ENCODE peak calls at places on chromosomes 12 and 14, in nine cellular contexts. H is thyroid gland; K is ureter; P is T-cell; Q is stimulated activated effector memory CD8-positive, alpha-beta T cell treated with anti-CD3 and anti-CD28 coated beads, Interleukin-12 subunit alpha, Interleukin-12 subunit beta, amount 100 ng/mL, for 72 hours; G is skeletal muscle cell; U is activated T-cell treated with anti-CD3 and anti-CD28 coated beads for 48 hours; V is right atrium auricular region; R is HCEC 1CT. F is an unnamed sample.

GRCh38 chr12:46887870-46888269 is 62.1 kb upstream of the SLC38A4 start:
- DNase-seq in H (no peak), K (no peak), P (no peak), Q (no peak), G (no peak), U (no peak), V (no peak), R (no peak), F (no peak)

GRCh38 chr14:63650336-63650952 is 8.8 kb upstream of the WDR89 start:
- DNase-seq in H (peak), K (no peak), P (peak), Q (peak), G (no peak), U (peak), V (no peak), R (no peak), F (no peak)

GRCh38 chr12:89162704-89163261 is 189.5 kb downstream of the DUSP6 start:
- DNase-seq in H (peak), K (peak), P (no peak), Q (peak), G (peak), U (peak), V (peak), R (peak), F (peak)

GRCh38 chr14:54487771-54488170 is 1.0 kb downstream of the GMFB start:
- DNase-seq in H (no peak), K (no peak), P (no peak), Q (no peak), G (no peak), U (no peak), V (no peak), R (peak), F (peak)

GRCh38 chr12:127485528-127485927 is 781.4 kb upstream of the TMEM132C start:
- DNase-seq in H (no peak), K (peak), P (no peak), Q (no peak), G (peak), U (peak), V (no peak), R (peak), F (peak)

GRCh38 chr12:32107376-32108267 is 975 bp downstream of the BICD1 start:
- DNase-seq in H (peak), K (no peak), P (no peak), Q (no peak), G (no peak), U (peak), V (no peak), R (peak), F (peak)

GRCh38 chr12:99257672-99258071 is 389.9 kb upstream of the GARIN6 start:
- DNase-seq in H (no peak), K (no peak), P (no peak), Q (no peak), G (no peak), U (no peak), V (no peak), R (no peak), F (no peak)

GRCh38 chr12:13241833-13242232 is 45.3 kb downstream of the EMP1 start:
- DNase-seq in H (no peak), K (no peak), P (no peak), Q (no peak), G (no peak), U (no peak), V (no peak), R (peak), F (no peak)

GRCh38 chr12:113247123-113248045 is 26.1 kb downstream of the TPCN1 start:
- DNase-seq in H (peak), K (no peak), P (no peak), Q (no peak), G (no peak), U (no peak), V (no peak), R (peak), F (peak)